ENCODE peak calls at places on chromosomes 12 and 14, in nine cellular contexts. U is ovary, F is tibial nerve, A is sigmoid colon, X is transverse colon, Y is suprapubic skin, O is H1, Z is A549, S is upper lobe of left lung. T is an unnamed sample.
A peak's percentile ranks its signal among the peaks of the same experiment; 100 is the strongest.

GRCh38 chr12:69476276-69477017 is 6.3 kb downstream of the FRS2 start:
- DNase-seq in U (no peak), F (no peak), A (no peak), X (no peak), Y (no peak), O (no peak), Z (no peak), S (no peak), T (no peak)

GRCh38 chr12:125773033-125773432 is 707.8 kb downstream of the AACS start:
- DNase-seq in U (no peak), F (no peak), A (peak; percentile 66), X (no peak), Y (no peak), O (peak; percentile 33), Z (peak; percentile 18), S (no peak), T (no peak)

GRCh38 chr14:72033331-72033730 is 101.1 kb downstream of the RGS6 start:
- DNase-seq in U (no peak), F (no peak), A (no peak), X (no peak), Y (no peak), O (no peak), Z (no peak), S (no peak), T (no peak)

GRCh38 chr12:64995831-64996230 is 125.3 kb downstream of the WIF1 start:
- DNase-seq in U (no peak), F (no peak), A (no peak), X (no peak), Y (no peak), O (no peak), Z (no peak), S (no peak), T (no peak)

GRCh38 chr12:65168606-65169310 is 625 bp upstream of the LEMD3 start:
- DNase-seq in U (no peak), F (no peak), A (no peak), X (no peak), Y (no peak), O (no peak), Z (no peak), S (no peak), T (no peak)

GRCh38 chr12:39372929-39373328 is 70.0 kb downstream of the KIF21A start:
- DNase-seq in U (no peak), F (no peak), A (no peak), X (no peak), Y (no peak), O (no peak), Z (no peak), S (no peak), T (no peak)

GRCh38 chr12:12008931-12009611 is 61.7 kb upstream of the BCL2L14 start:
- DNase-seq in U (no peak), F (no peak), A (no peak), X (no peak), Y (no peak), O (peak; percentile 78), Z (no peak), S (peak; percentile 75), T (no peak)

GRCh38 chr14:45891417-45892080 is 638.5 kb upstream of the MIS18BP1 start:
- DNase-seq in U (peak; percentile 12), F (no peak), A (no peak), X (peak; percentile 73), Y (no peak), O (peak; percentile 13), Z (no peak), S (peak; percentile 23), T (peak; percentile 36)

GRCh38 chr12:78880078-78880477 is 15.5 kb downstream of the SYT1 start:
- DNase-seq in U (no peak), F (no peak), A (no peak), X (no peak), Y (no peak), O (no peak), Z (no peak), S (no peak), T (no peak)

GRCh38 chr12:52165096-52165855 is 26.5 kb downstream of the KRT80 start:
- DNase-seq in U (no peak), F (no peak), A (no peak), X (no peak), Y (peak; percentile 59), O (no peak), Z (no peak), S (no peak), T (no peak)

GRCh38 chr12:94172973-94173372 is 24.6 kb downstream of the PLXNC1 start:
- DNase-seq in U (no peak), F (no peak), A (no peak), X (peak; percentile 31), Y (no peak), O (no peak), Z (no peak), S (peak; percentile 71), T (peak; percentile 27)

GRCh38 chr14:105343194-105343593 is 28.6 kb downstream of the PACS2 start:
- DNase-seq in U (no peak), F (no peak), A (no peak), X (no peak), Y (no peak), O (no peak), Z (no peak), S (no peak), T (no peak)

GRCh38 chr12:38713294-38713693 is 192.1 kb downstream of the CPNE8 start:
- DNase-seq in U (no peak), F (no peak), A (no peak), X (no peak), Y (no peak), O (no peak), Z (no peak), S (no peak), T (no peak)

GRCh38 chr14:89952581-89952980 is 1.9 kb downstream of the EFCAB11 start:
- DNase-seq in U (no peak), F (no peak), A (no peak), X (no peak), Y (no peak), O (no peak), Z (no peak), S (no peak), T (no peak)

GRCh38 chr12:6852651-6853354 is 853 bp downstream of the USP5 start:
- DNase-seq in U (peak; percentile 43), F (no peak), A (peak; percentile 84), X (peak; percentile 50), Y (no peak), O (no peak), Z (peak; percentile 48), S (no peak), T (peak; percentile 32)

GRCh38 chr12:121894633-121895032 is 6.0 kb downstream of the PSMD9 start:
- DNase-seq in U (peak; percentile 48), F (no peak), A (peak; percentile 69), X (no peak), Y (no peak), O (no peak), Z (peak; percentile 49), S (no peak), T (no peak)

GRCh38 chr12:82413994-82414393 is 55.7 kb downstream of the METTL25 start:
- DNase-seq in U (no peak), F (no peak), A (no peak), X (no peak), Y (no peak), O (no peak), Z (no peak), S (no peak), T (no peak)
- TF ChIP-seq EP300 in U (no peak), F (no peak), A (no peak), X (no peak), Y (no peak), O (no peak), Z (no peak), S (no peak), T (no peak)

DNA sequence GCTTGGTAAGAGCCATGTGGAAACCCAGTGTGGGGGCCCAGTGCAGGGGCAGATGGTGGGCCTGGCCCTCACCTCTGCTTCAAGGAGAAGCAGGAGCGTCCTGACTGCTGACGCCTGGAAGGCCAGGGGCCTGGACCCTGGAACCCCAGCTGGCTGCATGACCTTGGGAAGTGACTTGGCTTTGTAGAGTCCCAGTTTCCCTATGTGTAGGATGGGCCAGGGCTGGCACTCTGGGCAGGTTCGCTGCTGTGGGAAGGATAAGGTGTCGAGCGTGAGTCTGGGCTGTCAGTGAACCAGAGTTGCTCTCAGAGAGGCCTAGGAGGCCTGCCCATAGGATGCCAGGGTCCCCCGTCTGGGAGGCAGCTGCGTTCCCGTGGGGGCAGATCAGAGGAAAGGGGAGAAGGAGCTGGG is 43.2 kb downstream of the TRAFD1 start:
- DNase-seq in U (no peak), F (no peak), A (peak; percentile 47), X (no peak), Y (no peak), O (no peak), Z (no peak), S (no peak), T (no peak)
- TF ChIP-seq POLR2A in U (no peak), F (no peak), A (no peak), X (no peak), Y (no peak), O (no peak), Z (no peak), S (no peak), T (no peak)

GRCh38 chr12:92757599-92758121 is 54.9 kb downstream of the PLEKHG7 start:
- DNase-seq in U (no peak), F (no peak), A (no peak), X (no peak), Y (no peak), O (no peak), Z (no peak), S (no peak), T (no peak)

GRCh38 chr12:92756905-92757598 is 54.3 kb downstream of the PLEKHG7 start:
- DNase-seq in U (no peak), F (no peak), A (no peak), X (no peak), Y (no peak), O (no peak), Z (no peak), S (no peak), T (no peak)

GRCh38 chr12:92759634-92760268 is 57.0 kb downstream of the PLEKHG7 start:
- DNase-seq in U (no peak), F (no peak), A (no peak), X (no peak), Y (no peak), O (no peak), Z (peak; percentile 52), S (no peak), T (no peak)

GRCh38 chr12:92753976-92754885 is 51.4 kb downstream of the PLEKHG7 start:
- DNase-seq in U (no peak), F (no peak), A (no peak), X (no peak), Y (no peak), O (no peak), Z (no peak), S (no peak), T (no peak)
- H3K4me1 ChIP-seq in U (no peaks in the 10 kb centered on the region), F (no peaks in the 10 kb centered on the region), A (no peaks in the 10 kb centered on the region), X (no peaks in the 10 kb centered on the region), Y (no peaks in the 10 kb centered on the region), O (no peaks in the 10 kb centered on the region), Z (no peaks in the 10 kb centered on the region), S (no peaks in the 10 kb centered on the region), T (no peaks in the 10 kb centered on the region)

GRCh38 chr14:106414464-106414863 is 888.1 kb downstream of the TMEM121 start:
- DNase-seq in U (no peak), F (no peak), A (no peak), X (no peak), Y (no peak), O (no peak), Z (no peak), S (no peak), T (no peak)

GRCh38 chr14:106422066-106422465 is 895.7 kb downstream of the TMEM121 start:
- DNase-seq in U (no peak), F (no peak), A (no peak), X (no peak), Y (no peak), O (no peak), Z (no peak), S (no peak), T (no peak)

GRCh38 chr14:106419432-106419831 is 893.0 kb downstream of the TMEM121 start:
- DNase-seq in U (no peak), F (no peak), A (no peak), X (no peak), Y (no peak), O (no peak), Z (no peak), S (no peak), T (no peak)

GRCh38 chr14:106417224-106418049 is 891.1 kb downstream of the TMEM121 start:
- DNase-seq in U (no peak), F (no peak), A (no peak), X (peak; percentile 61), Y (peak; percentile 69), O (peak; percentile 5), Z (no peak), S (peak; percentile 46), T (peak; percentile 44)
- TF ChIP-seq EP300 in U (no peak), F (no peak), A (no peak), X (no peak), Y (no peak), O (no peak), Z (no peak), S (no peak), T (no peak)